ENCODE peak calls at places on chromosomes 16 and 17, in four cellular contexts. W, S, R and L are unnamed samples.
A peak's percentile ranks its signal among the peaks of the same experiment; 100 is the strongest.

GRCh38 chr16:79982356-79982755 is 381.8 kb upstream of the MAF start:
- DNase-seq in W (no peak), R (no peak), S (no peak), L (no peak)

GRCh38 chr16:23182675-23183485 is at the start of gene SCNN1G:
- DNase-seq in W (no peak), R (no peak), S (no peak), L (peak; percentile 26)

GRCh38 chr17:7932949-7933348 is 943 bp downstream of the CNTROB start:
- DNase-seq in S (peak; percentile 69), W (peak; percentile 21), R (no peak), L (peak; percentile 57)

GRCh38 chr16:27671410-27671809 is 121.5 kb downstream of the KATNIP start:
- DNase-seq in W (peak; percentile 41), S (no peak), R (no peak), L (no peak)

GRCh38 chr16:83300326-83300725 is 507.5 kb upstream of the HSBP1 start:
- DNase-seq in S (no peak), R (no peak), W (no peak), L (no peak)

GRCh38 chr16:84501077-84501735 is 3.3 kb downstream of the MEAK7 start:
- DNase-seq in S (no peak), W (no peak), R (no peak), L (no peak)

GRCh38 chr17:17700251-17700969 is 19.2 kb downstream of the RAI1 start:
- DNase-seq in W (no peak), S (peak; percentile 26), R (no peak), L (no peak)

GRCh38 chr17:77817953-77818352 is 140.6 kb upstream of the TNRC6C start:
- DNase-seq in S (no peak), W (no peak), R (no peak), L (no peak)

GRCh38 chr16:31528726-31529397 is 1.2 kb downstream of the AHSP start:
- DNase-seq in R (no peak), S (no peak), W (no peak), L (no peak)

GRCh38 chr17:47276868-47277267 is 23.2 kb downstream of the ITGB3 start:
- DNase-seq in S (no peak), W (peak; percentile 56), R (no peak), L (peak; percentile 77)
- TF ChIP-seq TARDBP in S (no peak), W (no peak), R (no peak), L (no peak)

GRCh38 chr17:42107597-42108576 is 4.6 kb downstream of the DHX58 start:
- DNase-seq in R (no peak), W (no peak), S (peak; percentile 100), L (peak; percentile 99)
- TF ChIP-seq TARDBP in R (no peak), W (no peak), S (no peak), L (no peak)

GRCh38 chr17:32546031-32546444 is 59.2 kb downstream of the CDK5R1 start:
- DNase-seq in W (no peak), R (no peak), S (no peak), L (no peak)
- TF ChIP-seq TARDBP in W (no peak), R (no peak), S (no peak), L (no peak)

GRCh38 chr17:9408381-9408780 is 167.2 kb downstream of the STX8 start:
- DNase-seq in R (no peak), W (no peak), S (no peak), L (no peak)
- TF ChIP-seq TARDBP in R (no peak), W (no peak), S (no peak), L (no peak)

DNA sequence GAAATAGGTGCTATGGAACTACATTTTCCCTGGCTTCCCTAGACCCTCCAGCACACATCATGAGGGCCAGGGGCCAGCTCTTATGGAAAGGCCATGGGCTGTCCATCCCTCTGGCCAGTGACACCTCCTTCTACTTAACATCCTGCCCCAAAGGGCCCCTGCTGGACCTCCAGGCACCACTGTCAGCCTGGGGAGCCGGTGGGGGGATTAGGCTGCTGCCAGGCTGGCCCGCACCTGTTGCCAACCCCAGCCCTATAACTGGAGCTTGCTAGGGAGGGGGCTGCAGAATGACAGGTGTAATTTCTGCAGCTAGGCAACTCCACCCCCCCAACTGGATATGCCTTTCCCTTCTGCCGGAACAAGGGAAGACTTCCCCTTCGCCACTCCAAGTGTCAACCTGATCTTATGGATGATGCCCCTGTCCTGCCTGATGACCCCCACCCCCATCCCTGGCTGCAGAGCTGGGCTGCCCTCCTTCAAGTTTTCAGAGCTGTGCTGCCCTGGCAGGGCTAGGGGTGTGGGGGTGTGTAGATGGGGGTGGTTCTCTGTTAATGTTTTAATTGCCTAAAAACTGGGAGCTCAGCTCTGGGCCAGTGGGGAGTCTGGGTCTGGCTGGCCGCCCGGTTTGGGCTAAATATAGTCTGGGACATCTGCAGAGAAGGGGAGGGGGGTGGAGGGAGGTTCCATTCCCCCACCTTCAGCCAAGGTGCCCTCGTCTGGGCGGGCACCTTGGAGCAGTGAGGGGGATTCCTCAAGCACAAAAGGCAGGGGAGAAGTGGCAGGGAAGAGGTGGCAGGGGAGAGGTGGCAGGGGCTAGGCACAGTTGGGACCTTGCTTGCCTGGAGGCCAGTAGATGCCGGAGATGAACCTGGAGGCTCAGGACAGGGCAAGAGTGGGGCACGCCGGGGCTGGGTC is 12.8 kb downstream of the RARA start:
- DNase-seq in W (no peak), S (no peak), R (no peak), L (no peak)
- TF ChIP-seq TARDBP in W (no peak), S (no peak), R (no peak), L (no peak)

DNA sequence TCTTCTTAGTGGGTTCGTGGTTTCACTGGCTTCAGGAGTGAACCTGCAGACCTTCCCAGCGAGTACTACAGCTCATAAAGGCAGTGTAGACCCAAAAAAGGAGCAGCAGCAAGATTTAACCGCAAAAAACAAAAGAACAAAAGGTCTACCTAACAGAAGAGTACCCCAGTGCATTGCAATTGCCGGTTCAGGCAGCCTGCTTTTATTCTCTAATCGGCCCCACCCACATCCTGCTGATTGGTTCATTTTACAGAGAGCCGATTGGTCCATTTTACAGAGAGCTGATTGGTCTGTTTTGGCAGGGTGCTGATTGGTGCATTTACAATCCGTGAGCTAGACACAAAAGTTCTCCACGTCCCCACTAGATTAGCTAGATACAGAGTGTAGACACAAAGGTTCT is 2.0 kb upstream of the ARRB2 start:
- DNase-seq in S (no peak), R (no peak), W (peak; percentile 72), L (no peak)
- TF ChIP-seq TARDBP in S (no peak), R (no peak), W (no peak), L (no peak)

GRCh38 chr17:81095608-81095888 is 60.6 kb downstream of the BAIAP2 start:
- DNase-seq in R (no peak), S (no peak), W (no peak), L (no peak)

GRCh38 chr17:81094744-81095607 is 60.0 kb downstream of the BAIAP2 start:
- DNase-seq in S (peak; percentile 77), W (peak; percentile 90), R (peak; percentile 21), L (peak; percentile 54)

GRCh38 chr17:81096741-81097133 is 61.8 kb downstream of the BAIAP2 start:
- DNase-seq in S (no peak), R (no peak), W (no peak), L (no peak)

GRCh38 chr17:81097943-81098308 is 63.0 kb downstream of the BAIAP2 start:
- DNase-seq in S (peak; percentile 68), R (no peak), W (peak; percentile 42), L (no peak)

GRCh38 chr17:81097134-81097942 is 62.4 kb downstream of the BAIAP2 start:
- DNase-seq in S (peak; percentile 88), R (no peak), W (peak; percentile 65), L (peak; percentile 75)
- TF ChIP-seq TARDBP in S (no peak), R (no peak), W (peak; percentile 49), L (no peak)

GRCh38 chr16:53094013-53094630 is 39.3 kb downstream of the CHD9 start:
- DNase-seq in S (peak; percentile 53), R (peak; percentile 45), W (no peak), L (no peak)
- TF ChIP-seq TARDBP in S (no peak), R (no peak), W (no peak), L (no peak)

DNA sequence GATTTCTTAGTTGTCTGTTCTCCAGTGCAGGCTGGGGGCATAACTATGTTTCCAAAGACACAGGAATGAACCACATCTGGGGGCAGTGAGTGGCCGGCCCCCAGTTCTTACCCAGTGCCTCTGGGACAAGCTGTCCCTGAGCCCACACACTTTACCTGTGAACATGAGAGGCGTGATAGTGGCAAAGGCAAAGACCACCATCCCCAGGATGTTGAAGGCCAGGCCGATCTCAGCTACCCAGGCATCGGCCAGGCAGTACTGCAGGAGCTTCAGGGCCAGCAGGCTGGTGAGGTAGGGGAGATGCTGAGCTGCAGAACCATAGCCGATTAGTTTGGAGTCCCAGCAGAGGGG is 1.6 kb downstream of the SLC46A1 start:
- DNase-seq in W (no peak), R (no peak), S (no peak), L (no peak)
- TF ChIP-seq TARDBP in W (no peak), R (no peak), S (no peak), L (no peak)

GRCh38 chr16:87295259-87295658 is 21.9 kb downstream of the C16orf95 start:
- DNase-seq in W (peak; percentile 78), R (no peak), S (peak; percentile 86), L (peak; percentile 56)
- TF ChIP-seq TARDBP in W (no peak), R (no peak), S (no peak), L (no peak)